ENCODE peak calls at places on chromosome 2, in four cellular contexts. I is HepG2, U is GM12878, C is A549. Y is an unnamed sample.

GRCh38 chr2:217061916-217062315 is 202.1 kb upstream of the TNP1 start:
- DNase-seq in I (no peak), U (no peak), C (no peak), Y (no peak)

GRCh38 chr2:98826856-98827255 is 95.9 kb upstream of the MGAT4A start:
- DNase-seq in I (no peak), U (no peak), C (no peak), Y (no peak)

GRCh38 chr2:36507408-36507812 is 90.6 kb downstream of the FEZ2 start:
- DNase-seq in I (peak), U (no peak), C (peak), Y (peak)

GRCh38 chr2:127154985-127155650 is 48.2 kb upstream of the BIN1 start:
- DNase-seq in I (no peak), U (no peak), C (no peak), Y (no peak)

GRCh38 chr2:129698593-129698992 is 280.9 kb upstream of the RAB6C start:
- DNase-seq in I (no peak), U (no peak), C (no peak), Y (no peak)

GRCh38 chr2:54350422-54350821 is 94.4 kb upstream of the TSPYL6 start:
- DNase-seq in I (no peak), U (no peak), C (no peak), Y (no peak)

GRCh38 chr2:137870682-137871081 is 93.6 kb upstream of the HNMT start:
- DNase-seq in I (no peak), U (no peak), C (no peak), Y (no peak)

GRCh38 chr2:166773268-166773949 is 114.9 kb upstream of the XIRP2 start:
- DNase-seq in I (no peak), U (no peak), C (no peak), Y (no peak)

GRCh38 chr2:167966937-167967913 is 280.2 kb downstream of the STK39 start:
- DNase-seq in I (no peak), U (no peak), C (no peak), Y (no peak)

GRCh38 chr2:27967076-27967475 is 76.5 kb downstream of the BABAM2 start:
- DNase-seq in I (no peak), U (no peak), C (no peak), Y (no peak)

GRCh38 chr2:226963528-226963927 is 127.7 kb downstream of the RHBDD1 start:
- DNase-seq in I (no peak), U (no peak), C (no peak), Y (no peak)

GRCh38 chr2:203498161-203498560 is 36.9 kb downstream of the RAPH1 start:
- DNase-seq in I (no peak), U (no peak), C (peak), Y (no peak)

GRCh38 chr2:157625311-157625710 is 3.4 kb downstream of the ACVR1C start:
- DNase-seq in I (no peak), U (no peak), C (no peak), Y (no peak)

GRCh38 chr2:145228506-145228905 is 708.6 kb upstream of the ZEB2 start:
- DNase-seq in I (no peak), U (no peak), C (no peak), Y (peak)

GRCh38 chr2:200786423-200786822 is 25.3 kb upstream of the BZW1 start:
- DNase-seq in I (peak), U (no peak), C (no peak), Y (no peak)

GRCh38 chr2:172783091-172783898 is 47.6 kb downstream of the RAPGEF4 start:
- DNase-seq in I (peak), U (no peak), C (no peak), Y (peak)

GRCh38 chr2:226118471-226119429 is 680.9 kb downstream of the IRS1 start:
- DNase-seq in I (peak), U (no peak), C (peak), Y (no peak)

GRCh38 chr2:112784199-112785189 is at the start of gene IL1A:
- DNase-seq in I (no peak), U (no peak), C (peak), Y (no peak)

GRCh38 chr2:36780231-36780808 is 83.8 kb downstream of the VIT start:
- DNase-seq in I (peak), U (peak), C (peak), Y (peak)

GRCh38 chr2:218891275-218892135 is 10.9 kb downstream of the WNT10A start:
- DNase-seq in I (no peak), U (no peak), C (no peak), Y (no peak)

GRCh38 chr2:105872142-105872728 is 127.5 kb downstream of the NCK2 start:
- DNase-seq in I (no peak), U (no peak), C (no peak), Y (no peak)

GRCh38 chr2:228675715-228676114 is 494.2 kb upstream of the SPHKAP start:
- DNase-seq in I (no peak), U (no peak), C (no peak), Y (peak)

GRCh38 chr2:22867921-22868320 is 517.1 kb upstream of the KLHL29 start:
- DNase-seq in I (no peak), U (no peak), C (no peak), Y (no peak)

GRCh38 chr2:171703574-171704347 is 16.5 kb downstream of the DYNC1I2 start:
- DNase-seq in I (peak), U (no peak), C (peak), Y (peak)

GRCh38 chr2:170814551-170815245 is 2.0 kb upstream of the GAD1 start:
- DNase-seq in I (no peak), U (no peak), C (no peak), Y (no peak)

GRCh38 chr2:220619525-220620267 is 952.4 kb downstream of the EPHA4 start:
- DNase-seq in I (no peak), U (no peak), C (peak), Y (no peak)

GRCh38 chr2:61253136-61253535 is 91.1 kb downstream of the C2orf74 start:
- DNase-seq in I (no peak), U (no peak), C (no peak), Y (no peak)

GRCh38 chr2:186535861-186536260 is 49.8 kb downstream of the ZC3H15 start:
- DNase-seq in I (no peak), U (no peak), C (no peak), Y (no peak)

GRCh38 chr2:204437815-204438766 is 107.2 kb upstream of the PARD3B start:
- DNase-seq in I (peak), U (no peak), C (no peak), Y (no peak)

GRCh38 chr2:142781146-142781545 is 96.3 kb upstream of the KYNU start:
- DNase-seq in I (no peak), U (no peak), C (no peak), Y (no peak)

GRCh38 chr2:142786922-142787702 is 90.4 kb upstream of the KYNU start:
- DNase-seq in I (no peak), U (no peak), C (no peak), Y (no peak)

GRCh38 chr2:142777742-142778141 is 99.7 kb upstream of the KYNU start:
- DNase-seq in I (no peak), U (no peak), C (no peak), Y (no peak)

GRCh38 chr2:142778289-142778688 is 99.2 kb upstream of the KYNU start:
- DNase-seq in I (no peak), U (no peak), C (no peak), Y (no peak)

DNA sequence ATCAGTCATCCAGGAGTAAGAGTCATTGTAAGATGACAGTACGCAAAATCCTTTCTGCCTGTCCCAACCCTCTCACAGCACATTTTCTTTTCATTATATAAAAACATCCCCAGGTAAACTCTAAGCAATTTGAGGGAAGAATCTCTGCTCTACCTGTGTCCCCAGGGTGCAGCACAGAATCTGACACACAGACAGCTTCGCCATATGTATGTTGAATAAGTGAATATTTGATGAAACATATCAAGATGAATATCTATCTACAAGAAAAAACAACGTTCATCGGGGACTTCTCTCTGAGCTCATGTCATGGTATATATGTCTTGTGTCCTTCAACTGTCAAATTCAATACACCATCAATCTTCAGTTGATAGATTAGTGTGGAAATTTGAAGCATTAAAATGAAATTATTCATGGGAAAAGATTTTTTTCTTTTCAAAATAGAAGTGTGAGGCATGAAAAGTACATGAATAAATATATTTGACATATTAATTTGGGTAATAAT is 94.5 kb upstream of the KYNU start:
- DNase-seq in I (no peak), U (no peak), C (no peak), Y (no peak)
- TF ChIP-seq REST in I (no peak), U (no peak), C (no peak), Y (no peak)

GRCh38 chr2:18122544-18123210 is 244.2 kb downstream of the KCNS3 start:
- DNase-seq in I (no peak), U (no peak), C (no peak), Y (peak)

GRCh38 chr2:18124126-18124835 is 245.8 kb downstream of the KCNS3 start:
- DNase-seq in I (no peak), U (no peak), C (no peak), Y (no peak)

GRCh38 chr2:18125279-18125678 is 246.8 kb downstream of the KCNS3 start:
- DNase-seq in I (no peak), U (no peak), C (no peak), Y (no peak)

GRCh38 chr2:18123211-18123570 is 244.7 kb downstream of the KCNS3 start:
- DNase-seq in I (no peak), U (no peak), C (no peak), Y (peak)

DNA sequence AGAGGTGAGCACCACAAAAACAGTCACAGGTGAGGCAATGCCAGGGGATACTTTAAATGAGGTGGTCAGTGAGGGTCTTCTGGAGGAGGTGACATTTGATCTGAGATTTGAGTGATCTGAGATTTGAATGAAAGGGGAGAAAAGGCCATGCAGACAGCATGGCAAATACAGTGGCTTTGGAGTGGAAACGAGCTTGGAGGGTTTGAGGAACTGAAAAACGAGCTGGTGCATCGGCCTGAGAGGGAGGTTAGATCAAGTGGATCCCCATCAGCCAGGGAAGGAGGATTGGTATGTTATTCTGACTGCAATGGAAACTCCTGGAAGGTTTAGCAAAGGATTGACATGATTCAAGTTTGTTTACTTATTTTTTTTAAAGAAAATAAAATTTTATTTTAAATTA is 245.1 kb downstream of the KCNS3 start:
- DNase-seq in I (no peak), U (no peak), C (no peak), Y (no peak)
- TF ChIP-seq USF2 in I (no peak), U (no peak), C (no peak), Y (no peak)

DNA sequence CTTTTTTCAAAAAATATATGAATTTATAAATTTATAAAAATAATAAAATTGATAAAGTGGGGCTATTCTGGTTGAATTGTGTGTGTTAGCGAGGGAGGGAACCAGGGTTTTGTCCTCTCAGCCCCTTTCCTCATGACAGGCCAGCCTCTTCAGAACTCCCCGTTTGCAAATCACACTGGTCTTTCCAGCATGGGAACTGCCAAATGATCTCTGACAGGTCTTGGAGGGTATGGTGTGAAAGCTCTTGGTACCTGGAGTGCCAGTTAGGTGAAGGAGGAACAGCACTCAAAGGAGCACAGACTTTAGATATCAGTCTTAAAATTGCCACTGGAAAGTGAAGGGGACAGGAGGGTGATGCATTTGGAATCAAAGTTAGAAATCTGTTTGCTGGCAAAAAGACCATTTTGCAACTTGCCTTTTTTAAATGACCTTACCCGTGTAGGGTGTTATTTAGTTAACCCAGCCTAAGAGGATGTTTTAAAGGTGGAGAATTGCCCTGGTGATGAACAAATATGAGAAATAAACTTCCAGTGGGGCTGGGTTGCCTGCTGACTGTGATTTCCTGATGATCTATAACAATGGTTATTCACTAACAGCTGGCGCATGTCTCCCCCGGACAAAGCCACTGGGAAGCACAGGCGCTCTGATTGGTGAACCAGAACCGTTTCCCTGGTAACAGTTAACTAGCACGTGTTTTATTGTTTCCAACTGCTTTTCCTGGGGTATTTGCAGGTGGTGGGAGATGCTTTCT is 85.3 kb upstream of the EFEMP1 start:
- DNase-seq in I (no peak), U (no peak), C (no peak), Y (peak)
- TF ChIP-seq PBX3 in I (no peak), U (no peak), C (no peak), Y (peak)

DNA sequence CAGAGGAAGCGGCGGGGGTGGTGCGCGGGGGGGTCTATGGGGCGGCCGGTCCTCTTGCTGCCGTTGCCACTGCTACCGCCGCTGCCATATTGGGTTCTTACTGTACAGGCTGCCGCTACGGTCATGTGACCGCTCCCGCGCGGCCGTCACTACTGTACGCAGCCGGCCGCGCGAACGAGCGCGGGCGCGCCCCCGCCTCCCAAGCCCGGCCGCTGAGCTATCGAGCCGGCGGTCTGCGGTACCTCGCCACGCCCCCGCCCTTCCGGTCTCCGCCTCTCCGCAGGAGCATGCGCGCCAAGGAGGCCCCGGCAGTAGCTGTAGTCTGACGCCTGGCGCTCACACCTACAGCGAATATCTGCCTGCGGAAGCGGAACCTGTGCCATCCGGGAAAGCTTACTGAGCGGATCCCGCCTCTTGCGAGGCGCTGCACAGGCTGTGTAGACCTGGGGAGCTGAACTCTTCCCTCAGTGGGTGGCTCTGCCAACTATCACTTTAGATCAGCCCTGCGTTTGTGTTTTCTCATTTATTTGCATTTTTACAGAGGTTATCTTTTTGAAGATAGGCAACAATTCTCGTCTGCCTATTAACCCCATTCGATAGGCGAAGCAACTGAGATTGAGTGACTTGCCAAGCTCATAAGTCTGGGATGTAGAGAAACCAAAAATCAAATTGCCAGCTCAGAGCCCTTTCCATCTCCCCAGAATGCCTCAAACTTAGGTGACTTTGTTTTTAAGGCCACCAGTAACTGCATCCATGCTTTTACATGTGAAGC is at the start of gene ASXL2:
- DNase-seq in I (peak), U (peak), C (peak), Y (peak)
- TF ChIP-seq REST in I (no peak), U (no peak), C (no peak), Y (peak)

DNA sequence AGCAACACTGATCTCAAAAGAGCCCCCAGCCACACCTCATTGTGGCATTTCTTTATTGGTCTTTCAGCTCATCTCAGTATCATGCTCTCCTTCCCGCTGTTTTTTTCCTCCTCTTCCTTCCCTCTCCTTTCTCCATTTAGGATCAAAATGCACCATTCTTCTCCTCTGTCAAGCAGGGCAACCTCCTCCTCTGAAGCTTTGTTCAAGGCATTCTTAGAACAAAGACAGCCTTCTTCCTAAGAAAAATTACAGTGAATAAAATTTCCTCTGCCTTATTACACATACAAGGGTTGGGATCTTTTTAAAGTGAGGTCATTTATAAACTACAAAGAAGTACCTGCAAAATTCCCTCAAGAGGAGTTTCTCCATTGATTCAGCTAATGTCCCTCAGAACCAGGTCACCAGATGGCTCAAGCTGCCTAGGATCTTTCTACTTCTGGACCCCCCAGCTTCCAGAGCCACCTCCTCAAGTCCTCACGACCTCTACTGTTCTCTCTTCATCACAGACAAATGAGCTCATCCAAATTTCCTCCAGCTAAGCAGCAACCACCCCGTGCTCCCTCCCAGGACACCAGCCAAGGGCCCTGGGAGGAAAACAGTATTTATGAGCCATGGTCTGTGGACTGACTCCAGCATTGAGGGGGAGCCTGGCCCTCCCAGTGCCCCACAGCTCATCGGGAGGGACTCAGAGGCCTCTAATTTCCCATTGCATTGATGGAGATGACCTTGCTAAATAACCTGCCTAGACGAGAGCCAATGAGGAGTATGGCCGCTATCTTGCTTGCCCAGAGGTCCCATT is 18.0 kb downstream of the SFXN5 start:
- DNase-seq in I (no peak), U (no peak), C (no peak), Y (no peak)
- TF ChIP-seq USF2 in I (no peak), U (no peak), C (no peak), Y (no peak)

DNA sequence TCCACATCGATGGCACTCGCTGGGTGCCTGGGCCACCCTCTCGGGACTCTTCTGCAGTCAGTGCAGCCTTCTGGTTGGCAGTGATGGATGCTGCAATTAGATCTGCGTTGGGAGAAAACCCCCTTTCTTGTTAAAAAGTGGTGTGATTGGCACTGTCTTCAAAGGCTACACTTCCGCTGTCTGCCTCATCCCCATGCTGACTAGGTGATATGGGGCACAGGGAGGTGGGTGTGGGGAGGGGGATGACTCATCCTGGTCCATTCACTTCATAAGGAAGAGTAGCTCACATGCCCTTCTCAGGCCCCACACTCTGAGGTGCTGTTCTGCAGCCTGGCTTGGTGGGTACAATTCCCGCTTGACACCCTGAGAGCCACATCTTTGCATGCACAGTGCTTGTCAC is 77.4 kb downstream of the THNSL2 start:
- DNase-seq in I (no peak), U (no peak), C (no peak), Y (no peak)
- TF ChIP-seq PBX3 in I (no peak), U (no peak), C (no peak), Y (no peak)

GRCh38 chr2:24749069-24749691 is 44.0 kb downstream of the PTRHD1 start:
- DNase-seq in I (no peak), U (no peak), C (no peak), Y (no peak)

GRCh38 chr2:24756789-24757188 is 36.4 kb downstream of the PTRHD1 start:
- DNase-seq in I (no peak), U (no peak), C (no peak), Y (no peak)

DNA sequence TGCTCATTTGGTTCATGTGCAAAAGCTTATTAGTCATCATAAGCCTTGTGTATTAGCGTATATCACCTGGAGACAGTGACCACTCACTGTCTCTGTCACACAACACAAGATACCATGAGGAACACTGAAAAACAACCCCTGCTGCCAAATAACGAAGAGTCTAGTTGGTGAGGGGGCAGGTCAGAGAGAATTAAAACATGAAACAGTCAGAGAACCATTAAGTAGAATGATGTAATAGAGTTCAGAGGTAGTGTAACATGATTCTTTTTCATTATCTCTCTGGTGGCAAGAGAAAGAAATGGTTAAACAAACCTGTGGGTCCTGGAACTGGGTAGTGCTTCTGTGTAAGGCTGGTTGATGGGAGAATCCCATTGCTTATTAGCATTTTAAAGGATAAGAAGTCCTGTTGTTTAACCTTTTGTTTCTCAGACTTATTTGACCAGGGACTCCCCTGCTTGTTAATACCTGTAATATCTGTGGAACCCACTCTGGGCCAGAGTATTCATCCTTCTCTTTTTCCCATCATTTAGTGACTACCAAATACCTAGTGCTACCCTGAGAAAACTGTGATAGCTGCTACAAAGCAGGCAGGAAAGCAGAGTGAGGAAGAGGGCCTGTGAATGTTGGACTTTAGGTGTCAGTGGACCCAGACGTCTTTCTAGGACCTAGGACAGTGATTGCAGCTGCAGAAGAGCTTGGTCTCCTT is 38.1 kb downstream of the PTRHD1 start:
- DNase-seq in I (peak), U (no peak), C (no peak), Y (no peak)
- TF ChIP-seq REST in I (no peak), U (no peak), C (no peak), Y (no peak)

Y was measured in SK-N-SH.